ENCODE peak calls at places on chromosomes 13 and 19, in four cellular contexts. K is astrocyte, W is right lobe of liver, Y is OCI-LY7. Z is an unnamed sample.

GRCh38 chr19:41276231-41276630 is 12.1 kb downstream of the HNRNPUL1 start:
- DNase-seq in K (no peak), W (no peak), Y (no peak), Z (no peak)

GRCh38 chr19:10093295-10094186 is 7.4 kb downstream of the SHFL start:
- DNase-seq in K (no peak), W (no peak), Y (no peak), Z (no peak)

GRCh38 chr19:16452321-16452720 is 19.4 kb downstream of the EPS15L1 start:
- DNase-seq in K (no peak), W (no peak), Y (no peak), Z (no peak)

GRCh38 chr19:50658438-50659317 is 9.4 kb downstream of the C19orf81 start:
- DNase-seq in K (no peak), W (peak), Y (peak), Z (no peak)

GRCh38 chr13:110965038-110965754 is 50.3 kb upstream of the ANKRD10 start:
- DNase-seq in K (peak), W (no peak), Y (no peak), Z (peak)

GRCh38 chr19:13118424-13119193 is 545 bp downstream of the NACC1 start:
- DNase-seq in K (peak), W (peak), Y (peak), Z (no peak)

GRCh38 chr19:41861846-41862245 is 1.8 kb downstream of the RPS19 start:
- DNase-seq in K (no peak), W (no peak), Y (no peak), Z (no peak)

GRCh38 chr19:33064778-33065550 is at the start of gene RHPN2:
- DNase-seq in K (no peak), W (peak), Y (peak), Z (no peak)

GRCh38 chr13:77507931-77508776 is 27.4 kb upstream of the SCEL start:
- DNase-seq in K (peak), W (no peak), Y (no peak), Z (peak)

GRCh38 chr13:111517641-111518010 is 197.2 kb downstream of the TEX29 start:
- DNase-seq in K (no peak), W (no peak), Y (no peak), Z (no peak)

GRCh38 chr19:49020342-49020741 is 3.5 kb upstream of the LHB start:
- DNase-seq in K (no peak), W (no peak), Y (no peak), Z (no peak)

GRCh38 chr13:43272866-43273265 is 249.5 kb downstream of the DNAJC15 start:
- DNase-seq in K (no peak), W (no peak), Y (no peak), Z (no peak)

GRCh38 chr19:51598159-51598915 is 27.3 kb downstream of the ZNF175 start:
- DNase-seq in K (no peak), W (no peak), Y (no peak), Z (no peak)

GRCh38 chr19:46404039-46404883 is 9.1 kb downstream of the CCDC8 start:
- DNase-seq in K (peak), W (peak), Y (peak), Z (no peak)

GRCh38 chr19:12331211-12331941 is 2.1 kb downstream of the ZNF563 start:
- DNase-seq in K (no peak), W (peak), Y (peak), Z (no peak)

GRCh38 chr13:98585946-98586345 is 9.0 kb upstream of the STK24 start:
- DNase-seq in K (no peak), W (no peak), Y (no peak), Z (no peak)

GRCh38 chr19:32201211-32201610 is 144.2 kb upstream of the ZNF507 start:
- DNase-seq in K (no peak), W (no peak), Y (no peak), Z (no peak)

GRCh38 chr19:1266116-1266817 is 2.9 kb upstream of the CIRBP start:
- DNase-seq in K (peak), W (peak), Y (peak), Z (peak)

GRCh38 chr19:4911314-4911713 is 2.0 kb downstream of the UHRF1 start:
- DNase-seq in K (peak), W (no peak), Y (peak), Z (no peak)

GRCh38 chr19:19823916-19824315 is 2.4 kb upstream of the ZNF506 start:
- DNase-seq in K (no peak), W (no peak), Y (no peak), Z (no peak)

GRCh38 chr19:35155441-35155840 is 906 bp downstream of the FXYD5 start:
- DNase-seq in K (no peak), W (no peak), Y (peak), Z (no peak)

GRCh38 chr19:49327878-49328544 is 3.0 kb upstream of the SLC6A16 start:
- DNase-seq in K (no peak), W (no peak), Y (peak), Z (no peak)

GRCh38 chr13:40681341-40682051 is 15.1 kb upstream of the FOXO1 start:
- DNase-seq in K (peak), W (no peak), Y (no peak), Z (no peak)

GRCh38 chr19:16620584-16620983 is 7.4 kb downstream of the MED26 start:
- DNase-seq in K (no peak), W (no peak), Y (no peak), Z (no peak)

GRCh38 chr13:21365574-21365973 is 93.5 kb downstream of the ZDHHC20 start:
- DNase-seq in K (no peak), W (no peak), Y (no peak), Z (no peak)

DNA sequence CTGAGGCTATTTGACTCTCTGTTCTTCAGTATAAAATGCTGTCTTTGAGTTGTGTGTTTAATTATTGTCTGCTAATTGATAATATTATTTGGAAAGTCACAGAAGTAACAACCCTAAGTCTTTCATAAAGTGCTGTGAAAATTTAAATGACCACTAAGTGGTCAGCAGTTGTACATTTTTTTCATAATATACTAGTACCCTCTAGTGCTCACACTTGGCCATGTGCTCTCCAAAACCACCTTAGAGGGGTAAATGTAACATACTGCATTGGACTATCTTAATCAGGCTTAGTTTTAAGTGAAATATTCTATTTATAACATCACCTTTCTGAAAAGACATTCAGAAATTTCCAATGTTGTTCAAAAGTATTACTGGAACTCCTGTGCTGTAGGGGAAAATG is 745.3 kb downstream of the GPC5 start:
- DNase-seq in K (no peak), W (no peak), Y (no peak), Z (no peak)
- TF ChIP-seq CTCF in K (no peak), W (peak), Y (no peak), Z (no peak)

DNA sequence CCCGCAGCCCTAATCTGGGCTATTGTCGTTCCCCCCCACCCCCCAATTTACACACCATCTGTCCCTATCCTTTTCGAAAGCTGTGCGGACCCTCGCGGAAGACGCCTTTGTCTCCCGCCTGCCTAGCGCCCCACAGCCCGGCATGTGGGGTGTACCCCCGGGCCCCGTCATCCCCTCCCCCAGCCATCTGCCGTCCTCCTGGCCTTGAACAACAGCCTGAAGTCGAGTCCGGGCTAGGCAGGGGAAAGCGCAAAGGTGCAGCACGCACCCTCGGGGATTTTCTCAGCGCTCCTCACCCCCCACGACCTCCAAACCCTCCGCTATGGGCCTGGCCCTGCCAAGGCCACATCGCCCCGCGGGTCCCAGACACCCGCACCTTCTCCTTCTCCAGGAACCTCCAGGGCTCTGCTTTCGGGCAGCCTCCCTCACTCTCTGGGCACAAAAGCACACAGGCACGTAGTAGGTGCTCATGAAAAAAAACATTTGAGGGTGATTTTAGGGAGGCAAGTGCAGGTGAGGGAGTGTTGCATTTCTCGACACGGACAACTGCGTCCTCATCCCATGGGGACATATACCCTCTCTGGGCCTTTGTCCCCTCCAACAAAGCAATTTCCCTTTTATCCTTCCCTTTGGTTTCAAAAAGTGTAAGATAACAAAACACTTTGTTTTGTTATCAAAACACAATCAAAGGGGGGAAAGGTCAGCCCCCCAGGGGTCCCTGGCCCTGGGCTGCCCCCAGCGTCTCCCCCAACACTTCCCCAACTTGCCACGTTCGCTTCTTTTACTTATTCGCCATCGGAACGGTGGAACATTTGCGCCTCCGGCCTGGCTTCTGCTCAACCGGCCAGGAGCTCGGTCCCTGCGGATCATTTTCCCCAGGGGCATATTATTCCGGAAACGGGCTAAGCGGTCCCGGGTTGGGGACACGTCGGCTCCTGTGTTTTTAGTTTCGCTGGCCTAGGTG is 16.4 kb downstream of the CCDC124 start:
- DNase-seq in K (no peak), W (no peak), Y (peak), Z (no peak)
- H3K4me3 ChIP-seq in K (no peak), W (no peak), Y (peak), Z (peak)

GRCh38 chr13:51643114-51643881 is 59.0 kb downstream of the WDFY2 start:
- DNase-seq in K (peak), W (no peak), Y (no peak), Z (peak)
- TF ChIP-seq CTCF in K (no peak), W (no peak), Y (no peak), Z (no peak)

GRCh38 chr13:106529415-106530208 is 5.8 kb downstream of the EFNB2 start:
- DNase-seq in K (no peak), W (no peak), Y (no peak), Z (no peak)

GRCh38 chr13:106528711-106529414 is 6.6 kb downstream of the EFNB2 start:
- DNase-seq in K (no peak), W (no peak), Y (no peak), Z (no peak)

GRCh38 chr13:106530209-106530906 is 5.1 kb downstream of the EFNB2 start:
- DNase-seq in K (no peak), W (no peak), Y (no peak), Z (no peak)

GRCh38 chr13:106532111-106532929 is 3.1 kb downstream of the EFNB2 start:
- DNase-seq in K (peak), W (no peak), Y (no peak), Z (no peak)

GRCh38 chr13:106530907-106531520 is 4.4 kb downstream of the EFNB2 start:
- DNase-seq in K (no peak), W (no peak), Y (no peak), Z (no peak)
- H3K4me3 ChIP-seq in K (peak), W (no peak), Y (no peak), Z (no peak)

DNA sequence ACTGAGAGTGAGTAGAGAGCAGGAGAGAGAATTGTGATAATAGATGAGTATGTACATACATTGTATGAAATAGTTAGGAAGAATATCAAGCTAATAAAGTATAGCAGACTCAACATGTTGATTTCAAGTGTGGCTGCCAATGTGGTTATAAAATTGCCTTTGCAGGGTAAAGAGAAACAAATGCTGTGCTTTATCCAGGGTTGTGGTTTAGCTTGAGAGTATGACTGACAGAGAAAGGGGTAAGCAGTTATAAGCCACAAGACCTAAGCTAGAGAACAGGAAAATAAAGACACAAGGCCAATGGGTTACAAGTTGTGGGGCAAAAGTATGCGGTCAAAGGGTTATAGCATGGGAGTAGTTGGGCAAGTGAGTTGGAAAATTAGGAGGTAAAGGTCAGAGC is 1217.5 kb downstream of the DIAPH3 start:
- DNase-seq in K (peak), W (no peak), Y (no peak), Z (no peak)
- TF ChIP-seq CTCF in K (no peak), W (no peak), Y (no peak), Z (no peak)

Z was measured in HFF-Myc.